ENCODE peak calls at places on chromosomes 12 and 14, in ten cellular contexts. W is right atrium auricular region; C is HT-29; O is ELR; R is nephron progenitor cell; D is OCI-M1; Y is CD4-positive, alpha-beta memory T cell; T is hypothalamus; U is fibroblast of lung; Q is endothelial cell. I is an unnamed sample.

GRCh38 chr12:105561981-105562726 is 231.7 kb downstream of the C12orf75 start:
- DNase-seq in O (peak), C (peak), R (peak), U (peak), Y (no peak), D (no peak), T (no peak), Q (no peak), W (peak), I (peak)

GRCh38 chr14:31884238-31884637 is 192.9 kb upstream of the ARHGAP5 start:
- DNase-seq in C (no peak), Y (no peak), D (no peak), T (no peak), R (no peak), O (no peak), U (no peak), Q (no peak), W (no peak), I (no peak)

GRCh38 chr12:22275847-22276246 is 58.7 kb downstream of the ST8SIA1 start:
- DNase-seq in D (no peak), Y (no peak), R (no peak), C (no peak), U (peak), Q (no peak), O (peak), W (peak), T (no peak), I (peak)

GRCh38 chr12:124680863-124681778 is 113.7 kb upstream of the NCOR2 start:
- DNase-seq in U (peak), Y (no peak), C (peak), W (no peak), D (peak), Q (no peak), T (no peak), O (peak), R (no peak), I (peak)

GRCh38 chr12:107404981-107405380 is 280.6 kb upstream of the PWP1 start:
- DNase-seq in Q (peak), C (peak), O (peak), W (no peak), R (no peak), T (no peak), D (peak), Y (no peak), U (peak), I (peak)

GRCh38 chr14:101556131-101556530 is 5.2 kb upstream of the DIO3 start:
- DNase-seq in D (no peak), T (no peak), C (no peak), O (no peak), U (no peak), R (no peak), Q (no peak), Y (no peak), W (no peak), I (no peak)

GRCh38 chr12:120693848-120694247 is 6.9 kb downstream of the MLEC start:
- DNase-seq in O (no peak), U (no peak), Q (no peak), C (no peak), R (no peak), D (no peak), W (no peak), T (no peak), Y (no peak), I (no peak)

GRCh38 chr14:54147285-54147684 is 190.7 kb upstream of the BMP4 start:
- DNase-seq in O (peak), D (peak), T (no peak), W (no peak), C (no peak), U (no peak), Y (no peak), Q (no peak), R (no peak), I (no peak)

GRCh38 chr14:47675489-47676300 is at the start of gene MDGA2:
- DNase-seq in U (no peak), Y (no peak), Q (peak), D (no peak), R (peak), W (no peak), T (peak), O (no peak), C (no peak), I (peak)

GRCh38 chr12:96194901-96195844 is 998 bp downstream of the ELK3 start:
- DNase-seq in Q (no peak), U (peak), Y (peak), D (peak), W (peak), O (peak), T (no peak), C (peak), R (peak), I (peak)

GRCh38 chr12:2168808-2169207 is 116.0 kb downstream of the CACNA1C start:
- DNase-seq in W (no peak), D (no peak), Q (no peak), T (no peak), O (peak), Y (no peak), U (no peak), R (no peak), C (peak), I (peak)

GRCh38 chr12:2084553-2085296 is 31.9 kb downstream of the CACNA1C start:
- DNase-seq in W (peak), U (peak), D (no peak), Q (no peak), R (no peak), O (peak), C (no peak), T (no peak), Y (no peak), I (no peak)

GRCh38 chr14:99597911-99598600 is 6.0 kb downstream of the CCDC85C start:
- DNase-seq in U (no peak), T (no peak), O (no peak), C (no peak), W (no peak), Y (no peak), Q (no peak), D (no peak), R (no peak), I (no peak)

GRCh38 chr12:130968611-130969010 is 14.9 kb downstream of the ADGRD1 start:
- DNase-seq in R (no peak), D (no peak), U (no peak), Y (no peak), Q (no peak), C (no peak), W (peak), T (no peak), O (no peak), I (no peak)

GRCh38 chr14:54784657-54785056 is 118.0 kb downstream of the GCH1 start:
- DNase-seq in D (no peak), T (no peak), Y (no peak), W (no peak), O (no peak), R (no peak), C (no peak), U (no peak), Q (no peak), I (no peak)

GRCh38 chr14:44620106-44621019 is 113.3 kb upstream of the FSCB start:
- DNase-seq in C (no peak), D (no peak), R (no peak), W (no peak), U (no peak), Y (no peak), T (no peak), O (no peak), Q (no peak), I (no peak)

GRCh38 chr14:64870160-64870559 is 9.5 kb downstream of the SPTB start:
- DNase-seq in W (no peak), U (no peak), C (no peak), Q (no peak), D (peak), T (no peak), O (no peak), Y (no peak), R (no peak), I (no peak)

GRCh38 chr12:49323524-49324097 is 556 bp downstream of the TROAP start:
- DNase-seq in R (no peak), Y (no peak), T (no peak), C (no peak), D (no peak), W (no peak), Q (no peak), O (no peak), U (no peak), I (no peak)

GRCh38 chr12:80195143-80195726 is 95.9 kb downstream of the OTOGL start:
- DNase-seq in U (peak), R (peak), Q (peak), Y (no peak), W (no peak), O (peak), D (peak), T (no peak), C (peak), I (peak)

I was measured in ACHN.